ENCODE peak calls at places on chromosomes 2 and 18, in ten cellular contexts. Z is Calu3; L is LoVo; R is mesenteric fat pad; J is activated CD4-positive, alpha-beta T cell treated with anti-CD3 and anti-CD28 coated beads, Interleukin-2, amount 50 U/mL, for 1 hour; D is MCF 10A; P is endothelial cell; I is HCEC 1CT; U is naive thymus-derived CD4-positive, alpha-beta T cell; O is heart left ventricle. B is an unnamed sample.

GRCh38 chr18:11821643-11822237 is 29.5 kb upstream of the CHMP1B start:
- DNase-seq in Z (no peak), L (no peak), R (no peak), J (no peak), D (no peak), P (no peak), I (no peak), U (no peak), O (no peak), B (no peak)

GRCh38 chr2:222733846-222734689 is 62.6 kb downstream of the MOGAT1 start:
- DNase-seq in Z (peak; percentile 61), L (no peak), R (no peak), J (no peak), D (no peak), P (no peak), I (no peak), U (no peak), O (no peak), B (no peak)

GRCh38 chr2:134035605-134036370 is 218.1 kb upstream of the MGAT5 start:
- DNase-seq in Z (no peak), L (no peak), R (no peak), J (no peak), D (no peak), P (no peak), I (no peak), U (no peak), O (no peak), B (no peak)

GRCh38 chr2:65420712-65421431 is 11.5 kb downstream of the SPRED2 start:
- DNase-seq in Z (no peak), L (peak; percentile 68), R (no peak), J (no peak), D (no peak), P (peak; percentile 29), I (peak; percentile 36), U (no peak), O (no peak), B (peak; percentile 37)

GRCh38 chr2:98269274-98269673 is 77.0 kb upstream of the CNGA3 start:
- DNase-seq in Z (peak; percentile 60), L (peak; percentile 50), R (no peak), J (no peak), D (peak; percentile 63), P (peak; percentile 59), I (peak; percentile 51), U (no peak), O (no peak), B (peak; percentile 32)

GRCh38 chr18:2351126-2351850 is 220.0 kb downstream of the METTL4 start:
- DNase-seq in Z (no peak), L (no peak), R (no peak), J (no peak), D (no peak), P (no peak), I (no peak), U (no peak), O (peak; percentile 24), B (no peak)

GRCh38 chr2:158943973-158944372 is 24.5 kb upstream of the TANC1 start:
- DNase-seq in Z (no peak), L (no peak), R (no peak), J (no peak), D (no peak), P (no peak), I (no peak), U (no peak), O (no peak), B (no peak)

GRCh38 chr2:58428553-58429284 is 187.6 kb upstream of the FANCL start:
- DNase-seq in Z (peak; percentile 28), L (no peak), R (no peak), J (no peak), D (peak; percentile 59), P (peak; percentile 59), I (no peak), U (no peak), O (no peak), B (no peak)

GRCh38 chr2:18413794-18414396 is 146.6 kb downstream of the RDH14 start:
- DNase-seq in Z (no peak), L (peak; percentile 8), R (no peak), J (no peak), D (peak; percentile 88), P (no peak), I (peak; percentile 87), U (no peak), O (no peak), B (no peak)

GRCh38 chr2:161139098-161139987 is 20.9 kb upstream of the TANK start:
- DNase-seq in Z (no peak), L (no peak), R (no peak), J (no peak), D (no peak), P (no peak), I (peak; percentile 76), U (peak; percentile 15), O (no peak), B (no peak)

GRCh38 chr2:127185093-127185492 is 35.0 kb downstream of the CYP27C1 start:
- DNase-seq in Z (no peak), L (no peak), R (peak; percentile 60), J (no peak), D (no peak), P (no peak), I (no peak), U (no peak), O (no peak), B (no peak)